ENCODE peak calls at places on chromosome 10, in five cellular contexts. One of them, this sample, is unnamed.

GRCh38 chr10:43156590-43157340 is 18.5 kb downstream of the CSGALNACT2 start:
- DNase-seq in fibroblast of lung: no peak
- DNase-seq in spleen: no peak
- DNase-seq in vagina: no peak
- DNase-seq in mesendoderm: no peak
- DNase-seq in this sample: no peak

GRCh38 chr10:59648711-59649201 is 60.9 kb downstream of the SLC16A9 start:
- DNase-seq in mesendoderm: peak; percentile 46
- DNase-seq in spleen: no peak
- DNase-seq in fibroblast of lung: peak; percentile 73
- DNase-seq in vagina: no peak
- DNase-seq in this sample: no peak

GRCh38 chr10:9762966-9763656 is 1254.6 kb upstream of the CELF2 start:
- DNase-seq in spleen: no peak
- DNase-seq in fibroblast of lung: peak; percentile 94
- DNase-seq in vagina: no peak
- DNase-seq in mesendoderm: no peak
- DNase-seq in this sample: no peak

GRCh38 chr10:116444527-116445142 is 17.0 kb downstream of the PNLIPRP3 start:
- DNase-seq in spleen: no peak
- DNase-seq in mesendoderm: peak; percentile 51
- DNase-seq in vagina: no peak
- DNase-seq in fibroblast of lung: peak; percentile 24
- DNase-seq in this sample: peak; percentile 64

GRCh38 chr10:5896765-5897340 is 6.8 kb downstream of the FBH1 start:
- DNase-seq in fibroblast of lung: no peak
- DNase-seq in mesendoderm: no peak
- DNase-seq in vagina: no peak
- DNase-seq in spleen: no peak
- DNase-seq in this sample: no peak

GRCh38 chr10:126057494-126057893 is 161.1 kb downstream of the FANK1 start:
- DNase-seq in mesendoderm: no peak
- DNase-seq in spleen: no peak
- DNase-seq in fibroblast of lung: no peak
- DNase-seq in vagina: no peak
- DNase-seq in this sample: no peak

GRCh38 chr10:11521860-11522259 is 89.6 kb downstream of the USP6NL start:
- DNase-seq in mesendoderm: no peak
- DNase-seq in vagina: no peak
- DNase-seq in fibroblast of lung: peak; percentile 57
- DNase-seq in spleen: no peak
- DNase-seq in this sample: no peak

GRCh38 chr10:96789571-96790108 is 42.5 kb upstream of the LCOR start:
- DNase-seq in spleen: no peak
- DNase-seq in vagina: no peak
- DNase-seq in fibroblast of lung: no peak
- DNase-seq in mesendoderm: peak; percentile 55
- DNase-seq in this sample: no peak

GRCh38 chr10:133359554-133359971 is 1.7 kb upstream of the FUOM start:
- DNase-seq in spleen: no peak
- DNase-seq in mesendoderm: no peak
- DNase-seq in fibroblast of lung: no peak
- DNase-seq in vagina: no peak
- DNase-seq in this sample: peak; percentile 46

GRCh38 chr10:49634053-49634660 is 20.3 kb downstream of the CHAT start:
- DNase-seq in vagina: no peak
- DNase-seq in mesendoderm: no peak
- DNase-seq in fibroblast of lung: no peak
- DNase-seq in spleen: peak; percentile 55
- DNase-seq in this sample: no peak

GRCh38 chr10:125024496-125025234 is 82.7 kb downstream of the ZRANB1 start:
- DNase-seq in spleen: no peak
- DNase-seq in mesendoderm: no peak
- DNase-seq in fibroblast of lung: no peak
- DNase-seq in vagina: no peak
- DNase-seq in this sample: no peak

GRCh38 chr10:100986952-100987684 is at the start of the genes MRPL43 and TWNK:
- DNase-seq in fibroblast of lung: peak; percentile 67
- DNase-seq in spleen: peak; percentile 95
- DNase-seq in mesendoderm: peak; percentile 92
- DNase-seq in vagina: no peak
- DNase-seq in this sample: peak; percentile 92

GRCh38 chr10:1665681-1666080 is 71.6 kb downstream of the ADARB2 start:
- DNase-seq in spleen: no peak
- DNase-seq in fibroblast of lung: no peak
- DNase-seq in vagina: no peak
- DNase-seq in mesendoderm: no peak
- DNase-seq in this sample: no peak

GRCh38 chr10:70740441-70741288 is 44.5 kb downstream of the TBATA start:
- DNase-seq in fibroblast of lung: no peak
- DNase-seq in mesendoderm: no peak
- DNase-seq in spleen: no peak
- DNase-seq in vagina: no peak
- DNase-seq in this sample: no peak

GRCh38 chr10:110504111-110504735 is 6.5 kb downstream of the DUSP5 start:
- DNase-seq in vagina: no peak
- DNase-seq in spleen: no peak
- DNase-seq in mesendoderm: no peak
- DNase-seq in fibroblast of lung: peak; percentile 81
- DNase-seq in this sample: peak; percentile 43

GRCh38 chr10:43043773-43044394 is 33.0 kb upstream of the RET start:
- DNase-seq in spleen: peak; percentile 67
- DNase-seq in fibroblast of lung: no peak
- DNase-seq in mesendoderm: no peak
- DNase-seq in vagina: no peak
- DNase-seq in this sample: no peak

GRCh38 chr10:10317151-10317550 is 700.5 kb upstream of the CELF2 start:
- DNase-seq in fibroblast of lung: no peak
- DNase-seq in mesendoderm: no peak
- DNase-seq in vagina: no peak
- DNase-seq in spleen: no peak
- DNase-seq in this sample: no peak

GRCh38 chr10:70850097-70850496 is 34.3 kb downstream of the SGPL1 start:
- DNase-seq in mesendoderm: no peak
- DNase-seq in fibroblast of lung: peak; percentile 77
- DNase-seq in vagina: no peak
- DNase-seq in spleen: no peak
- DNase-seq in this sample: no peak

GRCh38 chr10:35946556-35946955 is 304.5 kb upstream of the FZD8 start:
- DNase-seq in fibroblast of lung: no peak
- DNase-seq in vagina: no peak
- DNase-seq in spleen: no peak
- DNase-seq in mesendoderm: no peak
- DNase-seq in this sample: no peak

GRCh38 chr10:6337382-6337781 is 134.7 kb downstream of the PFKFB3 start:
- DNase-seq in mesendoderm: no peak
- DNase-seq in fibroblast of lung: no peak
- DNase-seq in spleen: no peak
- DNase-seq in vagina: no peak
- DNase-seq in this sample: no peak

GRCh38 chr10:31804416-31804815 is 124.2 kb downstream of the ARHGAP12 start:
- DNase-seq in mesendoderm: no peak
- DNase-seq in spleen: no peak
- DNase-seq in fibroblast of lung: peak; percentile 34
- DNase-seq in vagina: no peak
- DNase-seq in this sample: no peak

GRCh38 chr10:99681553-99681952 is 22.2 kb downstream of the ENTPD7 start:
- DNase-seq in fibroblast of lung: peak; percentile 82
- DNase-seq in mesendoderm: no peak
- DNase-seq in vagina: no peak
- DNase-seq in spleen: no peak
- DNase-seq in this sample: no peak

GRCh38 chr10:123599366-123599849 is 66.7 kb upstream of the GPR26 start:
- DNase-seq in vagina: no peak
- DNase-seq in fibroblast of lung: no peak
- DNase-seq in spleen: no peak
- DNase-seq in mesendoderm: no peak
- DNase-seq in this sample: no peak
- H3K4me3 ChIP-seq in vagina: no peak overlapping the region
- H3K4me3 ChIP-seq in fibroblast of lung: no peak overlapping the region
- H3K4me3 ChIP-seq in spleen: no peak overlapping the region
- H3K4me3 ChIP-seq in mesendoderm: no peak overlapping the region
- H3K4me3 ChIP-seq in this sample: no peak overlapping the region

DNA sequence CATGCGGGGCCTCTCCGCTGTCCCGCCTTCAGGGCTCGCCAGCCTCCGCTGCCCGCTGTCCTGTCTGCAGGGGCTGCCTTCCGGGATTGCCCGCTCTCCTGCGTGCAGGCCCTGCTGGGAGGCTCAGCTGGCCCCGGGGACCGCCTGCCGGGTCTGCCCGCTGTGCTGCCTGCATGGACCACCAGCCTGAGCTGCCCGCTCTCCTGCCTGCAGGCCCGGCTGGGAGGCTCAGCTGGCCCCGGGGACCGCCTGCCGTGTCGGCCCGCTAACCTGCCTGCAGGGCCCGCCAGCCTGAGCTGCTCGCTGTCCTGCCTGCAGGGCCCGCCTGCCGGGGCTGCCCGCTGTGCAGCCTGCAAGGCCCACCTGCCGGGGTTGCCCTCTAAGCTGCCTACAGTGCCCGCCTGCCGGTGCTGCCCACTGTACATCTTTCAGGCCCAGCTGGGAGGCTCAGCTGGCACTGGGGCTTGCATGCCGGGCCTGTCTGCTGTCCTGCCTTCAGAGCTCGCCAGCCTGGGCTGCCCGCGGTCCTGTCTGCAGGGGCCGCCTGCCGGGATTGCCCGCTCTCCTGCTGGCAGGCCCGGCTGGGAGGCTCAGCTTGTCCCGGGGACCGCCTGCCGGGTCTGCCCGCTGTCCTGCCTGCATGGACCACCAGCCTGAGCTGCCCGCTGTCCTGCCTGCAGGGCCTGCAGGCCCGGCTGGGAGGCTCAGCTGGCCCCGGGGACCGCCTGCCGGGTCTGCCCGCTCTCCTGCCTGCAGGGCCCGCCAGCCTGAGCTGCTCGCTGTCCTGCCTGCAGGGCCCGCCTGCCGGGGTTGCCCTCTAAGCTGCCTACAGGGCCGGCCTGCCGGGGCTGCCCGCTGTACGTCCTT is 165.1 kb downstream of the GLRX3 start:
- DNase-seq in fibroblast of lung: peak; percentile 20
- DNase-seq in vagina: no peak
- DNase-seq in mesendoderm: no peak
- DNase-seq in spleen: peak; percentile 94
- DNase-seq in this sample: peak; percentile 80
- H3K4me3 ChIP-seq in fibroblast of lung: peak overlapping the region; percentile 48
- H3K4me3 ChIP-seq in vagina: no peak overlapping the region
- H3K4me3 ChIP-seq in mesendoderm: no peak overlapping the region
- H3K4me3 ChIP-seq in spleen: peak overlapping the region; percentile 49
- H3K4me3 ChIP-seq in this sample: peak overlapping the region; percentile 56

DNA sequence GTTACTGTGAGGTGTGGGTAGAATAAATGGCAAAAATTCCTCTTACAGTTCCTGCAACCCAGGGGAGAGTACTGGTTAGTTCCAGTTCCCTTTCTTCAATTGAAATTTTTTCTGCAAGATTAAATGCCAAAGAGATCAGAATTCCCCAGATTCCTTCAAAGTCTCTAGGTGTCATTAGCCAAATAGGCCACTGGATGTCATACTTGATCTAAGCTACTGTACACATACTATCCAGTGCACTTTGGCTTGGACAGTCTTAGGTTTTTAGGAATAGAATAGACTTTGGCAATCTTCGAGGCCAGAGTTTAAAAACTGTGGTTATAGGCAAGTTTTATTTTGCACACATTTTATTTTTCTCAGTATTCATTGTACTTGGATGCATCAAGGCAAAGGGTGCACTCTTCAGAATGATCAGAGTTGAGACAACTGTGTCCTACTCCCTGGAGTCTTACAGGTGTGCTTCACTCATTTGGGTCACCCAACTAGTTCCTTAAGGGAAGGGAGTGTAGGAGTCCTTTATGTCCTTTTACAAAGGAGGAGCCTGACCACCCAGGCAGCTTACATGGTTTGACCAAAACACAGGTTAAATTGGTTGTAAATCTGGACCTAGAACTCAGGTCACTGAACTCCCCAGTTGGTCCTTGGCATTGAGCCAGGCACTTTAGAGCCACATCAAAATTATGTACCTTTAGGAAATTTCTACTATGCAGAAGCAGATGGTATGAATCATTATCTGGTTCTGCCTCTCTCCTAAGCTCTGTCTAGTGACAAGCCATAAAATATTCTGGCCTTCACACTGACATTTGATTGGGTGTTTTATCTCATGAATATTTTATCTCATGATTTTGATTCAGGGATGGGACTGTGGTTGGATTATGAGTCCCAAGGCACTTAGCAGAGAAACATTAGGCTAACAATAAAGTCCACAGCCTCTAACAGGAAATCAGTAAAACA is 49.5 kb downstream of the ASAH2B start:
- DNase-seq in spleen: no peak
- DNase-seq in mesendoderm: peak; percentile 65
- DNase-seq in vagina: no peak
- DNase-seq in fibroblast of lung: peak; percentile 35
- DNase-seq in this sample: no peak
- H3K4me3 ChIP-seq in spleen: no peak overlapping the region
- H3K4me3 ChIP-seq in mesendoderm: no peak overlapping the region
- H3K4me3 ChIP-seq in vagina: no peak overlapping the region
- H3K4me3 ChIP-seq in fibroblast of lung: no peak overlapping the region
- H3K4me3 ChIP-seq in this sample: no peak overlapping the region

GRCh38 chr10:62037166-62037831 is 135.8 kb downstream of the ARID5B start:
- DNase-seq in fibroblast of lung: peak; percentile 84
- DNase-seq in vagina: no peak
- DNase-seq in mesendoderm: peak; percentile 62
- DNase-seq in spleen: no peak
- DNase-seq in this sample: no peak

GRCh38 chr10:62038609-62039190 is 137.2 kb downstream of the ARID5B start:
- DNase-seq in vagina: no peak
- DNase-seq in mesendoderm: peak; percentile 77
- DNase-seq in spleen: peak; percentile 86
- DNase-seq in fibroblast of lung: peak; percentile 84
- DNase-seq in this sample: peak; percentile 80

GRCh38 chr10:62036186-62037081 is 134.9 kb downstream of the ARID5B start:
- DNase-seq in mesendoderm: no peak
- DNase-seq in fibroblast of lung: peak; percentile 72
- DNase-seq in spleen: no peak
- DNase-seq in vagina: no peak
- DNase-seq in this sample: no peak

GRCh38 chr10:62040896-62041295 is 139.4 kb downstream of the ARID5B start:
- DNase-seq in spleen: no peak
- DNase-seq in vagina: no peak
- DNase-seq in fibroblast of lung: no peak
- DNase-seq in mesendoderm: no peak
- DNase-seq in this sample: no peak

DNA sequence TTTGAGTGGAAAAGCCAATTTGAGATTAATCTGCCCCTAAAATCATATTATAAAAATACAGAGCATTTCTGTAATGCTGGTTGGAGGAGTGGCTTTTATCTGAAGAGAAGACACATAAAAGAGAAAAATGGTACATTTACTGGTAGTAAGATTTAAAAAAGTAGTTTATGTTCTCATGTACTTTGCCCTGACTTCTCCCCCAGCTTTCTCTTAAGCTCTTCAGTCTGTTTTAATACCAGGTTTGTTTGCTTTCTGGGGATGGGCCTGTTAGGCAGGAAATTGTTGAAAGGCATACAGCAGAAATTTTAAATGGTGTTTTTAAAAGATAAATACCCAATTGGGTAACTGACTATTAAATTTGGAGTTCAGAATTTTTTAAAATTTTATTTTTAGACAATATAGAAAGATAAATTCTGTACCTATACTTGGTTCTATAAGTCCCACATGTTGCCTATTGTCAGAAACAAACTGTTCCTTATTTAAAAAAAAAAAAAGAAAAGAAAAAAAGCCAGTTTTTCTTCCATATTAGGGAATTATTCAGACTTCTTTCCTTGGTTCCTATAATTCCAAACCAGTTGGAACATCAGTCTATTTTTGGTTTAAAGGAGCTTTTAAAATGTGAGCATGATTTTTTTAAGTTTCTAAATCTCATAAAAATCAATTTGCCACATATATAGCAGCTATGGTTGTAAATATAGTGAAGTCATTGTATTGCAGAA is 136.6 kb downstream of the ARID5B start:
- DNase-seq in vagina: no peak
- DNase-seq in mesendoderm: no peak
- DNase-seq in spleen: no peak
- DNase-seq in fibroblast of lung: no peak
- DNase-seq in this sample: no peak
- H3K4me3 ChIP-seq in vagina: no peak overlapping the region
- H3K4me3 ChIP-seq in mesendoderm: no peak overlapping the region
- H3K4me3 ChIP-seq in spleen: no peak overlapping the region
- H3K4me3 ChIP-seq in fibroblast of lung: no peak overlapping the region
- H3K4me3 ChIP-seq in this sample: no peak overlapping the region

This sample was measured in testis.